ENCODE peak calls at places on chromosome 19, in nine cellular contexts. One of them, this sample, is unnamed.

GRCh38 chr19:58570770-58571574 is 2.2 kb downstream of the MZF1 start:
- DNase-seq in A549: no peak
- DNase-seq in colonic mucosa: peak; percentile 20
- DNase-seq in foreskin fibroblast: no peak
- DNase-seq in MM.1S: no peak
- DNase-seq in cardiac muscle cell: no peak
- DNase-seq in brain microvascular endothelial cell: no peak
- DNase-seq in heart right ventricle: peak; percentile 5
- DNase-seq in dorsolateral prefrontal cortex: peak; percentile 40
- DNase-seq in this sample: no peak

GRCh38 chr19:12365094-12365371 is 450 bp downstream of the ZNF442 start:
- DNase-seq in A549: no peak
- DNase-seq in colonic mucosa: no peak
- DNase-seq in foreskin fibroblast: peak; percentile 57
- DNase-seq in MM.1S: no peak
- DNase-seq in cardiac muscle cell: peak; percentile 41
- DNase-seq in brain microvascular endothelial cell: peak; percentile 12
- DNase-seq in heart right ventricle: peak; percentile 16
- DNase-seq in dorsolateral prefrontal cortex: no peak
- DNase-seq in this sample: no peak

GRCh38 chr19:56538761-56539263 is at the start of gene ZFP28:
- DNase-seq in A549: no peak
- DNase-seq in colonic mucosa: peak; percentile 81
- DNase-seq in foreskin fibroblast: no peak
- DNase-seq in MM.1S: no peak
- DNase-seq in cardiac muscle cell: no peak
- DNase-seq in brain microvascular endothelial cell: no peak
- DNase-seq in heart right ventricle: peak; percentile 85
- DNase-seq in dorsolateral prefrontal cortex: peak; percentile 79
- DNase-seq in this sample: no peak

GRCh38 chr19:45670670-45671453 is 2.8 kb downstream of the GIPR start:
- DNase-seq in A549: peak; percentile 97
- DNase-seq in colonic mucosa: peak; percentile 97
- DNase-seq in foreskin fibroblast: peak; percentile 78
- DNase-seq in MM.1S: no peak
- DNase-seq in cardiac muscle cell: peak; percentile 89
- DNase-seq in brain microvascular endothelial cell: peak; percentile 68
- DNase-seq in heart right ventricle: peak; percentile 48
- DNase-seq in dorsolateral prefrontal cortex: peak; percentile 83
- DNase-seq in this sample: peak; percentile 90

GRCh38 chr19:41235480-41235879 is 16.5 kb downstream of the AXL start:
- DNase-seq in A549: no peak
- DNase-seq in colonic mucosa: no peak
- DNase-seq in foreskin fibroblast: no peak
- DNase-seq in MM.1S: no peak
- DNase-seq in cardiac muscle cell: no peak
- DNase-seq in brain microvascular endothelial cell: no peak
- DNase-seq in heart right ventricle: no peak
- DNase-seq in dorsolateral prefrontal cortex: no peak
- DNase-seq in this sample: no peak

GRCh38 chr19:46372901-46373572 is 26.1 kb downstream of the PPP5C start:
- DNase-seq in A549: peak; percentile 86
- DNase-seq in colonic mucosa: no peak
- DNase-seq in foreskin fibroblast: peak; percentile 51
- DNase-seq in MM.1S: no peak
- DNase-seq in cardiac muscle cell: peak; percentile 45
- DNase-seq in brain microvascular endothelial cell: peak; percentile 18
- DNase-seq in heart right ventricle: no peak
- DNase-seq in dorsolateral prefrontal cortex: no peak
- DNase-seq in this sample: no peak

GRCh38 chr19:11423804-11424318 is 4.7 kb upstream of the RGL3 start:
- DNase-seq in A549: no peak
- DNase-seq in colonic mucosa: no peak
- DNase-seq in foreskin fibroblast: no peak
- DNase-seq in MM.1S: no peak
- DNase-seq in cardiac muscle cell: no peak
- DNase-seq in brain microvascular endothelial cell: no peak
- DNase-seq in heart right ventricle: no peak
- DNase-seq in dorsolateral prefrontal cortex: no peak
- DNase-seq in this sample: no peak

GRCh38 chr19:4115818-4116385 is 8.0 kb downstream of the MAP2K2 start:
- DNase-seq in A549: no peak
- DNase-seq in colonic mucosa: no peak
- DNase-seq in foreskin fibroblast: no peak
- DNase-seq in MM.1S: peak; percentile 23
- DNase-seq in cardiac muscle cell: no peak
- DNase-seq in brain microvascular endothelial cell: no peak
- DNase-seq in heart right ventricle: no peak
- DNase-seq in dorsolateral prefrontal cortex: peak; percentile 59
- DNase-seq in this sample: no peak

GRCh38 chr19:53945441-53945840 is 17.3 kb upstream of the CACNG8 start:
- DNase-seq in A549: peak; percentile 79
- DNase-seq in colonic mucosa: no peak
- DNase-seq in foreskin fibroblast: no peak
- DNase-seq in MM.1S: no peak
- DNase-seq in cardiac muscle cell: peak; percentile 47
- DNase-seq in brain microvascular endothelial cell: peak; percentile 13
- DNase-seq in heart right ventricle: no peak
- DNase-seq in dorsolateral prefrontal cortex: peak; percentile 59
- DNase-seq in this sample: no peak

GRCh38 chr19:31450696-31451095 is 101.5 kb upstream of the TSHZ3 start:
- DNase-seq in A549: no peak
- DNase-seq in colonic mucosa: no peak
- DNase-seq in foreskin fibroblast: no peak
- DNase-seq in MM.1S: no peak
- DNase-seq in cardiac muscle cell: no peak
- DNase-seq in brain microvascular endothelial cell: no peak
- DNase-seq in heart right ventricle: no peak
- DNase-seq in dorsolateral prefrontal cortex: no peak
- DNase-seq in this sample: no peak

GRCh38 chr19:48290341-48290922 is 20.6 kb downstream of the ZNF114 start:
- DNase-seq in A549: peak; percentile 70
- DNase-seq in colonic mucosa: no peak
- DNase-seq in foreskin fibroblast: peak; percentile 67
- DNase-seq in MM.1S: no peak
- DNase-seq in cardiac muscle cell: peak; percentile 46
- DNase-seq in brain microvascular endothelial cell: peak; percentile 53
- DNase-seq in heart right ventricle: no peak
- DNase-seq in dorsolateral prefrontal cortex: no peak
- DNase-seq in this sample: no peak

GRCh38 chr19:47226426-47227346 is 4.3 kb downstream of the BBC3 start:
- DNase-seq in A549: peak; percentile 84
- DNase-seq in colonic mucosa: peak; percentile 95
- DNase-seq in foreskin fibroblast: peak; percentile 90
- DNase-seq in MM.1S: peak; percentile 94
- DNase-seq in cardiac muscle cell: peak; percentile 80
- DNase-seq in brain microvascular endothelial cell: no peak
- DNase-seq in heart right ventricle: peak; percentile 90
- DNase-seq in dorsolateral prefrontal cortex: peak; percentile 71
- DNase-seq in this sample: peak; percentile 83

GRCh38 chr19:35601971-35602370 is 10.6 kb upstream of the HAUS5 start:
- DNase-seq in A549: no peak
- DNase-seq in colonic mucosa: no peak
- DNase-seq in foreskin fibroblast: no peak
- DNase-seq in MM.1S: no peak
- DNase-seq in cardiac muscle cell: no peak
- DNase-seq in brain microvascular endothelial cell: no peak
- DNase-seq in heart right ventricle: no peak
- DNase-seq in dorsolateral prefrontal cortex: no peak
- DNase-seq in this sample: no peak

GRCh38 chr19:12478234-12478941 is 6.2 kb downstream of the ZNF709 start:
- DNase-seq in A549: no peak
- DNase-seq in colonic mucosa: peak; percentile 64
- DNase-seq in foreskin fibroblast: no peak
- DNase-seq in MM.1S: peak; percentile 94
- DNase-seq in cardiac muscle cell: no peak
- DNase-seq in brain microvascular endothelial cell: no peak
- DNase-seq in heart right ventricle: no peak
- DNase-seq in dorsolateral prefrontal cortex: no peak
- DNase-seq in this sample: no peak

GRCh38 chr19:47836038-47836437 is 14.3 kb downstream of the CRX start:
- DNase-seq in A549: no peak
- DNase-seq in colonic mucosa: no peak
- DNase-seq in foreskin fibroblast: no peak
- DNase-seq in MM.1S: no peak
- DNase-seq in cardiac muscle cell: no peak
- DNase-seq in brain microvascular endothelial cell: no peak
- DNase-seq in heart right ventricle: no peak
- DNase-seq in dorsolateral prefrontal cortex: no peak
- DNase-seq in this sample: no peak

GRCh38 chr19:2982983-2983350 is 5.6 kb downstream of the TLE6 start:
- DNase-seq in A549: no peak
- DNase-seq in colonic mucosa: peak; percentile 68
- DNase-seq in foreskin fibroblast: peak; percentile 85
- DNase-seq in MM.1S: no peak
- DNase-seq in cardiac muscle cell: peak; percentile 97
- DNase-seq in brain microvascular endothelial cell: no peak
- DNase-seq in heart right ventricle: peak; percentile 81
- DNase-seq in dorsolateral prefrontal cortex: peak; percentile 73
- DNase-seq in this sample: no peak

DNA sequence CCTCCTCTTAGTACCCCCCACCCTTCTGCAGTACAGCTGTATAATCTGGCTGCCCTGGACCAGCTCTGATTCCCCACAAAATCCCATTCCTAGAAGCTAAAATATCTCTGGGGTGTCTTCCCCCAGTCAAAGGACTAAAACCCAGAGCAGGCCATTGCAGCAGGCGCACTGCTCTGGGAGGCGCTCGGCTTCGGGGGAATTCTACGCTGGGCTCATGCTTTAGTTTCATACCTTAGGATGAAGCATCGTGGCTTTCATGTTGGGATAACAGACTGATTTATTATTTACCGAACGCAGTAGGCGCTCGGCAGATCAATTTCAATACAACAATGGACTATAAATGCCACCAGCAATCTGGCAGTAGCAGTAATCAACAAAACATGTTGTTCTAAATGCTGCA is 35.0 kb downstream of the CEBPG start:
- DNase-seq in A549: no peak
- DNase-seq in colonic mucosa: no peak
- DNase-seq in foreskin fibroblast: no peak
- DNase-seq in MM.1S: no peak
- DNase-seq in cardiac muscle cell: no peak
- DNase-seq in brain microvascular endothelial cell: no peak
- DNase-seq in heart right ventricle: no peak
- DNase-seq in dorsolateral prefrontal cortex: no peak
- DNase-seq in this sample: no peak
- H3K4me3 ChIP-seq in A549: no peak overlapping the region
- H3K4me3 ChIP-seq in colonic mucosa: no peak overlapping the region
- H3K4me3 ChIP-seq in foreskin fibroblast: no peak overlapping the region
- H3K4me3 ChIP-seq in MM.1S: no peak overlapping the region
- H3K4me3 ChIP-seq in cardiac muscle cell: no peak overlapping the region
- H3K4me3 ChIP-seq in brain microvascular endothelial cell: no peak overlapping the region
- H3K4me3 ChIP-seq in heart right ventricle: no peak overlapping the region
- H3K4me3 ChIP-seq in dorsolateral prefrontal cortex: no peak overlapping the region
- H3K4me3 ChIP-seq in this sample: no peak overlapping the region

GRCh38 chr19:49557641-49558325 is 22.6 kb downstream of the NOSIP start:
- DNase-seq in A549: no peak
- DNase-seq in colonic mucosa: no peak
- DNase-seq in foreskin fibroblast: no peak
- DNase-seq in MM.1S: no peak
- DNase-seq in cardiac muscle cell: no peak
- DNase-seq in brain microvascular endothelial cell: no peak
- DNase-seq in heart right ventricle: no peak
- DNase-seq in dorsolateral prefrontal cortex: no peak
- DNase-seq in this sample: no peak
- TF ChIP-seq CTCF in A549: no peak
- TF ChIP-seq CTCF in colonic mucosa: no peak
- TF ChIP-seq CTCF in foreskin fibroblast: no peak
- TF ChIP-seq CTCF in MM.1S: no peak
- TF ChIP-seq CTCF in cardiac muscle cell: no peak
- TF ChIP-seq CTCF in brain microvascular endothelial cell: no peak
- TF ChIP-seq CTCF in heart right ventricle: no peak
- TF ChIP-seq CTCF in dorsolateral prefrontal cortex: no peak
- TF ChIP-seq CTCF in this sample: no peak

GRCh38 chr19:14114439-14114838 is 3.1 kb downstream of the PRKACA start:
- DNase-seq in A549: no peak
- DNase-seq in colonic mucosa: no peak
- DNase-seq in foreskin fibroblast: no peak
- DNase-seq in MM.1S: no peak
- DNase-seq in cardiac muscle cell: no peak
- DNase-seq in brain microvascular endothelial cell: no peak
- DNase-seq in heart right ventricle: no peak
- DNase-seq in dorsolateral prefrontal cortex: no peak
- DNase-seq in this sample: no peak
- H3K4me3 ChIP-seq in A549: no peak overlapping the region
- H3K4me3 ChIP-seq in colonic mucosa: no peak overlapping the region
- H3K4me3 ChIP-seq in foreskin fibroblast: no peak overlapping the region
- H3K4me3 ChIP-seq in MM.1S: no peak overlapping the region
- H3K4me3 ChIP-seq in cardiac muscle cell: no peak overlapping the region
- H3K4me3 ChIP-seq in brain microvascular endothelial cell: no peak overlapping the region
- H3K4me3 ChIP-seq in heart right ventricle: no peak overlapping the region
- H3K4me3 ChIP-seq in dorsolateral prefrontal cortex: peak overlapping the region; percentile 5
- H3K4me3 ChIP-seq in this sample: no peak overlapping the region

GRCh38 chr19:42629191-42629590 is 34.5 kb upstream of the CEACAM8 start:
- DNase-seq in A549: no peak
- DNase-seq in colonic mucosa: no peak
- DNase-seq in foreskin fibroblast: peak; percentile 23
- DNase-seq in MM.1S: no peak
- DNase-seq in cardiac muscle cell: no peak
- DNase-seq in brain microvascular endothelial cell: no peak
- DNase-seq in heart right ventricle: no peak
- DNase-seq in dorsolateral prefrontal cortex: no peak
- DNase-seq in this sample: no peak

GRCh38 chr19:42635233-42635539 is 40.5 kb upstream of the CEACAM8 start:
- DNase-seq in A549: no peak
- DNase-seq in colonic mucosa: no peak
- DNase-seq in foreskin fibroblast: no peak
- DNase-seq in MM.1S: no peak
- DNase-seq in cardiac muscle cell: no peak
- DNase-seq in brain microvascular endothelial cell: no peak
- DNase-seq in heart right ventricle: no peak
- DNase-seq in dorsolateral prefrontal cortex: no peak
- DNase-seq in this sample: no peak

DNA sequence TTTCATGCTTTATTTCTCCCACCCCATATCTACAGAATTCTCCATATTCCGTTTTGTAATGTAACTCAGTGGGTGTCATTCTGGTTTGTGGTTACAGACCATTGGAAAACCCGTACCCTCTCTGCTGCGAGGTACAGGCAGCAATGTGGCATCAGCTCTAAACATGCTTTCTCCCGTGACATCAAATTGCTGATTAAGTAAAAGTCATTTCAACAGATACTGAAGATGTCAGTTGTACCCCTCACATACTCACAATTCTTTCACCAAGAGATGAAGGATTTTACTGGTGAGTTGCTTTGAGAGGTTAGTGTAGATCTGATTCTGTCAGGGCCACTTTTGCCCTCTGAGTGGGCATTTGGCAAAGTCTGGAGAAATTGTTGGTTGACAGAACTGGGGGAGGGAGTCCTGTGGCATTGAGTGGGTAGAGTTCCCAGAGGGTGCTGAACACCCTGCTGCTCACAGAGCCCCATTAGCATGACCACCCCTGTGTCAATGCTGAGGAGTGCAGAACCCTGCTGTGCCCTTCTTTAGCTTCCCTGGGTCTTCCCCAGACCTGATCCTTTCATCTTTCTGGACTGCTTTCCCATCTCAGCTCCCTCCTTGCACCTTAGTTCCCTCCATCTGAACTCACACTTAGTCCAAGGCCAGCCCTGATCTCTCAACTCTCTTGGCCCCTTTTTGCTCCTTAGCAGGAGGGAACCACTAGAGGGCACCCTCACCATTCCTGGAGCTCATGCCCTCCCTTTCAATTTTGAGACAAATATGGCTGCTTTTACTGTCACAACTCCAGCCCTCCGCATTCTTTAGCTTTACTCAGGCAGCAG is 39.9 kb upstream of the CEACAM8 start:
- DNase-seq in A549: peak; percentile 73
- DNase-seq in colonic mucosa: no peak
- DNase-seq in foreskin fibroblast: peak; percentile 58
- DNase-seq in MM.1S: peak; percentile 49
- DNase-seq in cardiac muscle cell: peak; percentile 43
- DNase-seq in brain microvascular endothelial cell: peak; percentile 25
- DNase-seq in heart right ventricle: no peak
- DNase-seq in dorsolateral prefrontal cortex: no peak
- DNase-seq in this sample: peak; percentile 9
- TF ChIP-seq CTCF in A549: peak; percentile 88
- TF ChIP-seq CTCF in colonic mucosa: peak; percentile 53
- TF ChIP-seq CTCF in foreskin fibroblast: peak; percentile 90
- TF ChIP-seq CTCF in MM.1S: peak; percentile 85
- TF ChIP-seq CTCF in cardiac muscle cell: peak; percentile 82
- TF ChIP-seq CTCF in brain microvascular endothelial cell: peak; percentile 74
- TF ChIP-seq CTCF in heart right ventricle: peak; percentile 42
- TF ChIP-seq CTCF in dorsolateral prefrontal cortex: peak; percentile 65
- TF ChIP-seq CTCF in this sample: peak; percentile 88

This sample was measured in GM06990.